ENCODE peak calls at places on chromosomes 2 and 18, in four cellular contexts. B, A, N and C are unnamed samples. For H3K27me3, the result is how much of the 10 kb centered on the place peaks cover.

GRCh38 chr2:46915281-46915810 is at the start of gene MCFD2:
- DNase-seq in B (no peak), A (peak), N (peak), C (peak)

GRCh38 chr18:3579701-3580100 is 129.7 kb downstream of the TGIF1 start:
- DNase-seq in B (no peak), A (peak), N (no peak), C (no peak)

GRCh38 chr2:224444783-224445182 is 42.9 kb upstream of the FAM124B start:
- DNase-seq in B (no peak), A (no peak), N (no peak), C (no peak)

GRCh38 chr2:36379710-36380448 is 24.3 kb downstream of the CRIM1 start:
- DNase-seq in B (no peak), A (no peak), N (no peak), C (no peak)

GRCh38 chr2:17539993-17540812 is at the start of gene VSNL1:
- DNase-seq in B (peak), A (peak), N (peak), C (peak)

GRCh38 chr2:1055014-1055595 is 104.5 kb downstream of the SNTG2 start:
- DNase-seq in B (no peak), A (peak), N (no peak), C (no peak)

GRCh38 chr2:13005761-13006336 is 289.1 kb downstream of the TRIB2 start:
- DNase-seq in B (no peak), A (peak), N (no peak), C (no peak)

GRCh38 chr2:224712346-224712745 is 3.8 kb downstream of the CCDC195 start:
- DNase-seq in B (no peak), A (peak), N (no peak), C (no peak)

GRCh38 chr2:162123806-162124758 is 28.0 kb downstream of the GCG start:
- DNase-seq in B (peak), A (peak), N (no peak), C (no peak)

GRCh38 chr18:10995576-10995975 is 153.8 kb downstream of the PIEZO2 start:
- DNase-seq in B (no peak), A (no peak), N (no peak), C (no peak)

GRCh38 chr2:197813093-197813787 is 8.8 kb downstream of the PLCL1 start:
- DNase-seq in B (no peak), A (peak), N (no peak), C (no peak)

GRCh38 chr2:58047373-58047674 is 718 bp downstream of the VRK2 start:
- DNase-seq in B (no peak), A (no peak), N (no peak), C (no peak)

GRCh38 chr2:231167745-231168459 is 30.5 kb upstream of the ARMC9 start:
- DNase-seq in B (no peak), A (peak), N (no peak), C (no peak)

GRCh38 chr2:200397785-200398184 is 91.3 kb downstream of the SPATS2L start:
- DNase-seq in B (peak), A (no peak), N (no peak), C (no peak)

GRCh38 chr18:22141211-22141610 is 28.2 kb upstream of the GATA6 start:
- DNase-seq in B (no peak), A (no peak), N (no peak), C (no peak)

GRCh38 chr2:45874324-45874723 is 222.8 kb downstream of the PRKCE start:
- DNase-seq in B (no peak), A (peak), N (peak), C (no peak)

GRCh38 chr2:59383473-59383872 is 1142.3 kb upstream of the FANCL start:
- DNase-seq in B (no peak), A (no peak), N (no peak), C (no peak)

GRCh38 chr18:12305930-12306629 is 2.0 kb upstream of the TUBB6 start:
- DNase-seq in B (peak), A (peak), N (no peak), C (no peak)

GRCh38 chr2:63850204-63850571 is 8.5 kb downstream of the UGP2 start:
- DNase-seq in B (no peak), A (no peak), N (no peak), C (no peak)

GRCh38 chr2:217946071-217946470 is 56.7 kb downstream of the TNS1 start:
- DNase-seq in B (no peak), A (no peak), N (peak), C (no peak)

GRCh38 chr18:60162390-60162789 is 210.2 kb downstream of the MC4R start:
- DNase-seq in B (no peak), A (no peak), N (no peak), C (no peak)

GRCh38 chr2:158644139-158644538 is 151.0 kb upstream of the DAPL1 start:
- DNase-seq in B (no peak), A (peak), N (no peak), C (no peak)

GRCh38 chr2:237640493-237640998 is 13.2 kb downstream of the LRRFIP1 start:
- DNase-seq in B (no peak), A (no peak), N (no peak), C (no peak)

GRCh38 chr2:168607992-168608391 is 151.9 kb downstream of the CERS6 start:
- DNase-seq in B (no peak), A (peak), N (no peak), C (no peak)

GRCh38 chr2:207750315-207750714 is 19.4 kb downstream of the FZD5 start:
- DNase-seq in B (no peak), A (no peak), N (no peak), C (no peak)

DNA sequence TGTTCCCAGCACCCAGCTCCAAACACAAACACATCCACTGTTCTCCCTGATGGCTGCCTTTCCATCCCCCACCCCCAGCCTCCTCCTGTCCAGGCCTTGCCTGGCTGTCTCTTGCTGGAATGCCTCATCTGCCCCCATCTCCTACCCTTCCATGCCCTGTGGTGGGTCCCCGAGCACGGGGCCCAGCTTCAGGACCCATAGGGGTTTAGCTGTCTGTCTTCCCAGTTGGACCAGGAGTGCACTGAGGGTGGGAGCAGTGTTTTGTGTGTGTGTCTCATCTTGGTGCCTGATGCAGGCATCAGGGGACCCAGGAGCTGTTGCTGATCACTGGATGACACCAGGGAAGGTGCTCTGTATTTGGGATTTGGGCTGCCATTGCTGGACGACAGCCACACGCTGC is 34.5 kb downstream of the GLI2 start:
- DNase-seq in B (no peak), A (no peak), N (no peak), C (no peak)
- H3K27ac ChIP-seq in B (no peak), A (no peak), N (no peak), C (no peak)

GRCh38 chr2:241454837-241455485 is 53.4 kb downstream of the STK25 start:
- DNase-seq in B (no peak), A (peak), N (no peak), C (no peak)

GRCh38 chr2:241456546-241456945 is 51.8 kb downstream of the STK25 start:
- DNase-seq in B (no peak), A (no peak), N (no peak), C (no peak)

DNA sequence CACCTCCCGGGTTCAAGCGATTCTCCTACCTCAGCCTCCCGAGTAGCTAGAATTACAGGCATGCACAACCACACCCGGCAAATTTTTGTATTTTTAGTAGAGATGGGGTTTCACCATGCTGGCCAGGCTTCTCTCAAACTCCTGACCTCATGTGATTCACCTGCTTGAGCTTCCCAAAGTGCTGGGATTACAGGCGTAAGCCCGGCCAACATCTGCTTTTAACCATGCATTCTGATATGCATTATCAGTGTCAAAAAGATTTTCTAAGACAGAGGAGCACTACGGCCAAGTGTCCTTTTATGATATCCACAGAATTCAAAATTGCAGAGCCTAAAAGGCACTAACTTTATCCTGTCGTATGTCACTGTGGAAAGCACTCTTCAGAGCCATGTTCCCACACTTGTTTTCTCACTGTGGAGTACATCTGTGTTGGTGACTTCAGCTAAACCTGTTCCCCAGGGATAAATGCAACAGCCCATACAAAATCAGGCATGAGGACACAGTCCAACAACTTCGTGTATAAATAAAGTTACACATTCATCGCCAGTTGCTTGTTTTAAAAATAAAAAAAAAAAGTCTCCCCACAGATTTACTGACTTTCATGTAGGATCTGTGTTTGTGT is 56.4 kb downstream of the STK25 start:
- DNase-seq in B (no peak), A (no peak), N (no peak), C (no peak)
- H3K27me3 ChIP-seq in B (under half), A (under half), N (under half), C (under half)

DNA sequence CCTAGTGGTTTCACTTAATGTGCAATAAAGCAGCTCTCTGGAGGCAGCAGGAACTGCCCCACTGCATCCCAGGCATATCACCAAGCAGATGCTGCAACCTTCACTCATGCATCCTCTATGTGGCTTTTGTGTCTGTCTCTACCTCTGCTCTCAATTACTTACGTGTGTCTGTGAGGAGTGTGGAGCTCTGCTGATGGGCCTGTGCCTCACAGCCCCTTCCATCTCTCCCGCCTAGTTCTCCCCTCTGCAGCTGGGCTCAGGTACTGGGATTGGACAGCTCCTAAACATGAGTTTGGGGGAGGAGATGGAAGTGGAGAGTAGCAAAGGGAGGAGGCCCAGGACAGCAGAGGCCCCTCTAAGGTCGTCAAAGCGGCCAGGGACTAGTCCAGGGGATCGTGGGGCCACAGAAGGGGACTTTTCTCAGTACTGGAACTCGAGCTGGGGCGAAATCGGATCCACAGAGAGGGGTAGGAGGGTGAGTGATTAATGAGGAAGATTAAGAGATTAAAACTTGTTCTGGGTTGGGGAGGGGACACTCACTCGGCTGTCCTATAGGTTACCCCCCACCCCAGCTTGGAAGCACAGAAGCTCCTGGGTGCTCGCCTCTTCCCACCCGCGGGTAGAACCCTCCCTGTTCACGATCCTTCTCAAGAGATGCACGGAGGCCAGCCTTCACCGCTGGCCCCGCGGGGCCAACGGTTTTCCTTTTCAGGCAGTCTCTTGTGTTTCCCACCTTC is 2.1 kb upstream of the LBX2 start:
- DNase-seq in B (peak), A (no peak), N (no peak), C (no peak)
- H3K4me3 ChIP-seq in B (no peak), A (no peak), N (peak), C (peak)

GRCh38 chr2:128585706-128586105 is 267.0 kb upstream of the HS6ST1 start:
- DNase-seq in B (no peak), A (peak), N (no peak), C (no peak)
- H3K27ac ChIP-seq in B (no peak), A (no peak), N (no peak), C (no peak)

DNA sequence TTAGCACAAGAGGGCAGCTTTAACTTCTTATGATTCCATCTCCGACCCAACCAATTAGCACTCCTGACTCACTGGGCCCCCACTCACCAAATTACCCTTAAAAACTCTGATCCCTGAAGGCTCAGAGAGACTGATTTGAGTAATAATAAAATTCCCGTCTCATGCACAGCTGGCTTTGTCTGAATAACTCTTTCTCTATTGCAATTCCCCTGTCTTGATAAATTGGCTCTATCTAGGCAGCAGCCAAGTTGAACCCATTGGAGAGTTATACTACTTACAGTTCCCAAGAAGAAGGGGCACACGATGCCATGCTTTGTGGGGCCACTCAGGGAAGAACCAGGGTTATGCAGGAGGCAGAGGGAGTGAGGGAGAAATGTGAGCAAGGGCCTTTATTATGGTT is 632.8 kb downstream of the TSN start:
- DNase-seq in B (no peak), A (no peak), N (no peak), C (no peak)
- H3K27me3 ChIP-seq in B (under half), A (under half), N (under half), C (under half)

GRCh38 chr2:177265834-177266817 is 1.6 kb upstream of the NFE2L2 start:
- DNase-seq in B (no peak), A (peak), N (no peak), C (no peak)
- H3K4me3 ChIP-seq in B (peak), A (peak), N (peak), C (no peak)

GRCh38 chr2:66534461-66534860 is 99.5 kb downstream of the MEIS1 start:
- DNase-seq in B (no peak), A (no peak), N (no peak), C (no peak)
- H3K27ac ChIP-seq in B (no peak), A (peak), N (no peak), C (no peak)

GRCh38 chr2:176188218-176188968 is at the start of gene HOXD1:
- DNase-seq in B (peak), A (no peak), N (no peak), C (no peak)

GRCh38 chr2:176189666-176190641 is 1.5 kb downstream of the HOXD1 start:
- DNase-seq in B (peak), A (no peak), N (no peak), C (no peak)

GRCh38 chr2:176192351-176192750 is 3.9 kb downstream of the HOXD1 start:
- DNase-seq in B (no peak), A (no peak), N (no peak), C (no peak)

GRCh38 chr2:176188969-176189665 is 649 bp downstream of the HOXD1 start:
- DNase-seq in B (peak), A (no peak), N (no peak), C (peak)

GRCh38 chr2:176193048-176193447 is 4.6 kb downstream of the HOXD1 start:
- DNase-seq in B (no peak), A (no peak), N (no peak), C (no peak)
- H3K27me3 ChIP-seq in B (half or more), A (half or more), N (half or more), C (under half)

GRCh38 chr18:55316615-55317184 is 271.3 kb downstream of the TCF4 start:
- DNase-seq in B (no peak), A (no peak), N (no peak), C (no peak)

GRCh38 chr18:55319517-55319905 is 268.5 kb downstream of the TCF4 start:
- DNase-seq in B (no peak), A (peak), N (no peak), C (no peak)

GRCh38 chr18:55317832-55318231 is 270.2 kb downstream of the TCF4 start:
- DNase-seq in B (no peak), A (no peak), N (no peak), C (no peak)

GRCh38 chr18:55318864-55319516 is 269.0 kb downstream of the TCF4 start:
- DNase-seq in B (no peak), A (peak), N (no peak), C (no peak)

DNA sequence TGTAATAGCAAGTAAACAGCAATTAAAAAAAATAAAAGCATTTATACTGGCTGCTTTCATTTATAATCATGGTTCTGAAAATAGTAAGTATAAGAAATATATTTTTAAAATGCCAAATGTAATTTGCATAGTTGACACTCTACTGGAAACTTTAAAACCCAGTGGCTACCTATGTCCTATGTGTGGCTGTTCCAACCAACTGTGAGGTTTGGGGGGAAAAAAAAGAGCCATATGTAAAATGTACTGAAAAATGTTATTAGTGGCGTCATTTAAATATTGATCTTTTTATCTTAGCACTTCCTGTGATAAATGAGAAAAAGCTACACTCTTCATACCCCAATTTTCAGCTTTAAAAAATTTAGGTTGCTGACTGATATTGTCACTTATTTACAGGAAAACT is 270.7 kb downstream of the TCF4 start:
- DNase-seq in B (no peak), A (no peak), N (no peak), C (no peak)
- H3K4me3 ChIP-seq in B (no peak), A (no peak), N (no peak), C (no peak)